ENCODE peak calls at places on chromosomes 3 and 15, in nine cellular contexts. E, T, D, N, W, M, Z, L and R are unnamed samples.

GRCh38 chr3:189908646-189909045 is 212.1 kb downstream of the P3H2 start:
- DNase-seq in E (no peak), T (peak), D (peak), N (no peak), W (no peak), M (no peak), Z (no peak), L (no peak), R (no peak)

GRCh38 chr3:57538465-57538864 is 5.7 kb downstream of the DNAH12 start:
- DNase-seq in E (no peak), T (no peak), D (no peak), N (no peak), W (no peak), M (no peak), Z (no peak), L (no peak), R (no peak)

GRCh38 chr3:175672119-175672689 is 813.1 kb downstream of the NAALADL2 start:
- DNase-seq in E (no peak), T (peak), D (peak), N (no peak), W (no peak), M (no peak), Z (no peak), L (peak), R (no peak)

GRCh38 chr3:75136100-75136897 is 521.8 kb upstream of the CNTN3 start:
- DNase-seq in E (no peak), T (no peak), D (no peak), N (no peak), W (no peak), M (no peak), Z (no peak), L (no peak), R (no peak)

GRCh38 chr3:190617185-190617584 is 103.3 kb downstream of the IL1RAP start:
- DNase-seq in E (no peak), T (no peak), D (no peak), N (peak), W (peak), M (peak), Z (no peak), L (no peak), R (no peak)

GRCh38 chr3:158532099-158532734 is 38.8 kb upstream of the MLF1 start:
- DNase-seq in E (peak), T (peak), D (peak), N (peak), W (peak), M (peak), Z (no peak), L (peak), R (no peak)

GRCh38 chr3:115699741-115700140 is 76.4 kb downstream of the GAP43 start:
- DNase-seq in E (no peak), T (no peak), D (peak), N (no peak), W (no peak), M (no peak), Z (no peak), L (no peak), R (no peak)

GRCh38 chr15:59304807-59305206 is 67.9 kb downstream of the MYO1E start:
- DNase-seq in E (no peak), T (no peak), D (no peak), N (no peak), W (no peak), M (no peak), Z (no peak), L (no peak), R (no peak)

GRCh38 chr15:99014803-99015676 is 7.4 kb upstream of the PGPEP1L start:
- DNase-seq in E (no peak), T (peak), D (peak), N (peak), W (peak), M (peak), Z (peak), L (no peak), R (no peak)

GRCh38 chr3:178671261-178672191 is 135.3 kb downstream of the KCNMB2 start:
- DNase-seq in E (no peak), T (peak), D (peak), N (no peak), W (no peak), M (peak), Z (no peak), L (no peak), R (no peak)

GRCh38 chr3:134877788-134878187 is 82.7 kb downstream of the EPHB1 start:
- DNase-seq in E (no peak), T (no peak), D (no peak), N (no peak), W (no peak), M (no peak), Z (no peak), L (no peak), R (no peak)

GRCh38 chr3:177992993-177993969 is 543.0 kb upstream of the KCNMB2 start:
- DNase-seq in E (no peak), T (no peak), D (no peak), N (no peak), W (no peak), M (no peak), Z (no peak), L (no peak), R (no peak)

GRCh38 chr3:6066397-6066796 is 794.5 kb upstream of the GRM7 start:
- DNase-seq in E (no peak), T (no peak), D (no peak), N (no peak), W (no peak), M (no peak), Z (no peak), L (no peak), R (no peak)

GRCh38 chr3:13408890-13409289 is 11.2 kb downstream of the NUP210 start:
- DNase-seq in E (no peak), T (no peak), D (no peak), N (no peak), W (no peak), M (no peak), Z (no peak), L (no peak), R (no peak)

GRCh38 chr3:69082805-69083204 is 1.9 kb upstream of the ARL6IP5 start:
- DNase-seq in E (no peak), T (peak), D (peak), N (peak), W (peak), M (no peak), Z (peak), L (peak), R (no peak)

GRCh38 chr3:157530637-157531300 is 27.6 kb upstream of the VEPH1 start:
- DNase-seq in E (no peak), T (no peak), D (peak), N (no peak), W (no peak), M (no peak), Z (no peak), L (no peak), R (no peak)

GRCh38 chr3:195153121-195153520 is 117.8 kb downstream of the XXYLT1 start:
- DNase-seq in E (no peak), T (no peak), D (peak), N (no peak), W (no peak), M (peak), Z (no peak), L (peak), R (no peak)

GRCh38 chr3:182180646-182181385 is 469.1 kb downstream of the SOX2 start:
- DNase-seq in E (no peak), T (peak), D (no peak), N (no peak), W (no peak), M (peak), Z (no peak), L (no peak), R (no peak)

GRCh38 chr3:37922721-37923575 is 61.3 kb downstream of the CTDSPL start:
- DNase-seq in E (no peak), T (no peak), D (peak), N (no peak), W (no peak), M (no peak), Z (no peak), L (no peak), R (peak)

GRCh38 chr15:70722266-70723123 is 40.9 kb downstream of the UACA start:
- DNase-seq in E (peak), T (no peak), D (peak), N (peak), W (no peak), M (peak), Z (no peak), L (peak), R (no peak)

GRCh38 chr3:57659810-57660439 is 33.0 kb downstream of the DENND6A start:
- DNase-seq in E (no peak), T (no peak), D (no peak), N (no peak), W (no peak), M (no peak), Z (no peak), L (no peak), R (no peak)

GRCh38 chr3:15795563-15796308 is 2.0 kb downstream of the ANKRD28 start:
- DNase-seq in E (no peak), T (no peak), D (peak), N (no peak), W (no peak), M (no peak), Z (no peak), L (peak), R (no peak)

GRCh38 chr15:42152196-42152920 is 4.1 kb downstream of the PLA2G4F start:
- DNase-seq in E (no peak), T (no peak), D (peak), N (no peak), W (no peak), M (no peak), Z (no peak), L (peak), R (no peak)

GRCh38 chr3:48215466-48215865 is 7.8 kb upstream of the CAMP start:
- DNase-seq in E (no peak), T (no peak), D (peak), N (no peak), W (no peak), M (no peak), Z (no peak), L (peak), R (no peak)

GRCh38 chr3:31345581-31345980 is 187.1 kb upstream of the STT3B start:
- DNase-seq in E (no peak), T (no peak), D (no peak), N (no peak), W (no peak), M (no peak), Z (no peak), L (no peak), R (no peak)